ENCODE peak calls at places on chromosomes 2 and 18, in seven cellular contexts. One of them, this sample, is unnamed.

GRCh38 chr2:99680946-99681345 is 191.1 kb upstream of the REV1 start:
- DNase-seq in fibroblast of mammary gland: peak; percentile 89
- DNase-seq in AG10803: peak; percentile 83
- DNase-seq in cardiac fibroblast: peak; percentile 25
- DNase-seq in breast epithelium: no peak
- DNase-seq in tibial nerve: no peak
- DNase-seq in AG09309: peak; percentile 59
- DNase-seq in this sample: no peak

GRCh38 chr2:173874899-173875247 is 90.3 kb downstream of the SP3 start:
- DNase-seq in fibroblast of mammary gland: no peak
- DNase-seq in AG10803: no peak
- DNase-seq in cardiac fibroblast: no peak
- DNase-seq in breast epithelium: no peak
- DNase-seq in tibial nerve: no peak
- DNase-seq in AG09309: no peak
- DNase-seq in this sample: no peak

GRCh38 chr2:234955091-234955511 is 3.3 kb downstream of the SH3BP4 start:
- DNase-seq in fibroblast of mammary gland: no peak
- DNase-seq in AG10803: no peak
- DNase-seq in cardiac fibroblast: no peak
- DNase-seq in breast epithelium: no peak
- DNase-seq in tibial nerve: no peak
- DNase-seq in AG09309: no peak
- DNase-seq in this sample: no peak

GRCh38 chr2:188940171-188940570 is 34.0 kb upstream of the COL3A1 start:
- DNase-seq in fibroblast of mammary gland: peak; percentile 60
- DNase-seq in AG10803: peak; percentile 9
- DNase-seq in cardiac fibroblast: peak; percentile 68
- DNase-seq in breast epithelium: no peak
- DNase-seq in tibial nerve: no peak
- DNase-seq in AG09309: no peak
- DNase-seq in this sample: no peak

GRCh38 chr2:209472386-209472832 is 48.6 kb downstream of the MAP2 start:
- DNase-seq in fibroblast of mammary gland: peak; percentile 91
- DNase-seq in AG10803: peak; percentile 67
- DNase-seq in cardiac fibroblast: peak; percentile 86
- DNase-seq in breast epithelium: no peak
- DNase-seq in tibial nerve: no peak
- DNase-seq in AG09309: peak; percentile 64
- DNase-seq in this sample: no peak

GRCh38 chr2:227703961-227704360 is 13.9 kb downstream of the SLC19A3 start:
- DNase-seq in fibroblast of mammary gland: peak; percentile 79
- DNase-seq in AG10803: peak; percentile 6
- DNase-seq in cardiac fibroblast: peak; percentile 57
- DNase-seq in breast epithelium: no peak
- DNase-seq in tibial nerve: no peak
- DNase-seq in AG09309: no peak
- DNase-seq in this sample: no peak

GRCh38 chr2:66899648-66900047 is 464.7 kb downstream of the MEIS1 start:
- DNase-seq in fibroblast of mammary gland: no peak
- DNase-seq in AG10803: peak; percentile 48
- DNase-seq in cardiac fibroblast: no peak
- DNase-seq in breast epithelium: no peak
- DNase-seq in tibial nerve: no peak
- DNase-seq in AG09309: no peak
- DNase-seq in this sample: no peak

GRCh38 chr2:28365158-28365557 is 27.5 kb upstream of the FOSL2 start:
- DNase-seq in fibroblast of mammary gland: no peak
- DNase-seq in AG10803: no peak
- DNase-seq in cardiac fibroblast: no peak
- DNase-seq in breast epithelium: no peak
- DNase-seq in tibial nerve: no peak
- DNase-seq in AG09309: no peak
- DNase-seq in this sample: peak; percentile 59

GRCh38 chr2:184824597-184824996 is 226.3 kb downstream of the ZNF804A start:
- DNase-seq in fibroblast of mammary gland: no peak
- DNase-seq in AG10803: no peak
- DNase-seq in cardiac fibroblast: no peak
- DNase-seq in breast epithelium: no peak
- DNase-seq in tibial nerve: no peak
- DNase-seq in AG09309: no peak
- DNase-seq in this sample: no peak

GRCh38 chr18:37783771-37784170 is 218.2 kb upstream of the CELF4 start:
- DNase-seq in fibroblast of mammary gland: no peak
- DNase-seq in AG10803: no peak
- DNase-seq in cardiac fibroblast: no peak
- DNase-seq in breast epithelium: no peak
- DNase-seq in tibial nerve: no peak
- DNase-seq in AG09309: no peak
- DNase-seq in this sample: no peak

GRCh38 chr18:67475673-67476072 is 40.8 kb downstream of the DSEL start:
- DNase-seq in fibroblast of mammary gland: peak; percentile 38
- DNase-seq in AG10803: peak; percentile 49
- DNase-seq in cardiac fibroblast: peak; percentile 36
- DNase-seq in breast epithelium: no peak
- DNase-seq in tibial nerve: no peak
- DNase-seq in AG09309: peak; percentile 17
- DNase-seq in this sample: no peak

GRCh38 chr18:51621103-51621969 is 423.9 kb upstream of the MEX3C start:
- DNase-seq in fibroblast of mammary gland: peak; percentile 33
- DNase-seq in AG10803: peak; percentile 44
- DNase-seq in cardiac fibroblast: peak; percentile 83
- DNase-seq in breast epithelium: peak; percentile 42
- DNase-seq in tibial nerve: peak; percentile 62
- DNase-seq in AG09309: no peak
- DNase-seq in this sample: no peak

GRCh38 chr18:45621068-45621511 is 5.8 kb downstream of the SLC14A2 start:
- DNase-seq in fibroblast of mammary gland: peak; percentile 53
- DNase-seq in AG10803: peak; percentile 51
- DNase-seq in cardiac fibroblast: peak; percentile 58
- DNase-seq in breast epithelium: peak; percentile 19
- DNase-seq in tibial nerve: peak; percentile 50
- DNase-seq in AG09309: no peak
- DNase-seq in this sample: peak; percentile 30

GRCh38 chr2:110662560-110662959 is 15.3 kb downstream of the BUB1 start:
- DNase-seq in fibroblast of mammary gland: no peak
- DNase-seq in AG10803: peak; percentile 18
- DNase-seq in cardiac fibroblast: peak; percentile 20
- DNase-seq in breast epithelium: no peak
- DNase-seq in tibial nerve: no peak
- DNase-seq in AG09309: no peak
- DNase-seq in this sample: no peak

GRCh38 chr2:106602042-106602441 is 114.9 kb downstream of the CD8B2 start:
- DNase-seq in fibroblast of mammary gland: no peak
- DNase-seq in AG10803: no peak
- DNase-seq in cardiac fibroblast: no peak
- DNase-seq in breast epithelium: no peak
- DNase-seq in tibial nerve: no peak
- DNase-seq in AG09309: no peak
- DNase-seq in this sample: no peak

GRCh38 chr2:96729748-96730147 is 10.1 kb downstream of the LMAN2L start:
- DNase-seq in fibroblast of mammary gland: peak; percentile 31
- DNase-seq in AG10803: no peak
- DNase-seq in cardiac fibroblast: no peak
- DNase-seq in breast epithelium: no peak
- DNase-seq in tibial nerve: no peak
- DNase-seq in AG09309: no peak
- DNase-seq in this sample: no peak

GRCh38 chr18:23958036-23958435 is 56.5 kb upstream of the TTC39C start:
- DNase-seq in fibroblast of mammary gland: peak; percentile 38
- DNase-seq in AG10803: peak; percentile 39
- DNase-seq in cardiac fibroblast: peak; percentile 58
- DNase-seq in breast epithelium: peak; percentile 60
- DNase-seq in tibial nerve: peak; percentile 48
- DNase-seq in AG09309: no peak
- DNase-seq in this sample: peak; percentile 75

GRCh38 chr2:176653856-176654443 is 384.7 kb downstream of the MTX2 start:
- DNase-seq in fibroblast of mammary gland: peak; percentile 82
- DNase-seq in AG10803: peak; percentile 84
- DNase-seq in cardiac fibroblast: peak; percentile 69
- DNase-seq in breast epithelium: no peak
- DNase-seq in tibial nerve: peak; percentile 48
- DNase-seq in AG09309: peak; percentile 27
- DNase-seq in this sample: peak; percentile 58

GRCh38 chr2:235494716-235495372 is 1.0 kb downstream of the AGAP1 start:
- DNase-seq in fibroblast of mammary gland: peak; percentile 34
- DNase-seq in AG10803: peak; percentile 48
- DNase-seq in cardiac fibroblast: peak; percentile 44
- DNase-seq in breast epithelium: peak; percentile 29
- DNase-seq in tibial nerve: peak; percentile 30
- DNase-seq in AG09309: no peak
- DNase-seq in this sample: peak; percentile 44

GRCh38 chr18:59514193-59514592 is 155.1 kb upstream of the LMAN1 start:
- DNase-seq in fibroblast of mammary gland: peak; percentile 73
- DNase-seq in AG10803: peak; percentile 81
- DNase-seq in cardiac fibroblast: peak; percentile 90
- DNase-seq in breast epithelium: no peak
- DNase-seq in tibial nerve: peak; percentile 74
- DNase-seq in AG09309: no peak
- DNase-seq in this sample: peak; percentile 82

GRCh38 chr2:127392133-127392827 is 4.5 kb upstream of the MAP3K2 start:
- DNase-seq in fibroblast of mammary gland: peak; percentile 61
- DNase-seq in AG10803: peak; percentile 26
- DNase-seq in cardiac fibroblast: peak; percentile 36
- DNase-seq in breast epithelium: no peak
- DNase-seq in tibial nerve: no peak
- DNase-seq in AG09309: no peak
- DNase-seq in this sample: no peak

GRCh38 chr2:3379647-3380534 is at the start of gene TRAPPC12:
- DNase-seq in fibroblast of mammary gland: peak; percentile 78
- DNase-seq in AG10803: peak; percentile 82
- DNase-seq in cardiac fibroblast: peak; percentile 82
- DNase-seq in breast epithelium: peak; percentile 85
- DNase-seq in tibial nerve: peak; percentile 83
- DNase-seq in AG09309: peak; percentile 31
- DNase-seq in this sample: peak; percentile 89
- TF ChIP-seq CTCF in fibroblast of mammary gland: peak; percentile 41
- TF ChIP-seq CTCF in AG10803: peak; percentile 51
- TF ChIP-seq CTCF in cardiac fibroblast: peak; percentile 53
- TF ChIP-seq CTCF in breast epithelium: no peak
- TF ChIP-seq CTCF in tibial nerve: peak; percentile 30
- TF ChIP-seq CTCF in AG09309: peak; percentile 62
- TF ChIP-seq CTCF in this sample: peak; percentile 42

GRCh38 chr18:55421612-55422381 is 166.2 kb downstream of the TCF4 start:
- DNase-seq in fibroblast of mammary gland: peak; percentile 74
- DNase-seq in AG10803: peak; percentile 78
- DNase-seq in cardiac fibroblast: peak; percentile 63
- DNase-seq in breast epithelium: no peak
- DNase-seq in tibial nerve: peak; percentile 33
- DNase-seq in AG09309: no peak
- DNase-seq in this sample: peak; percentile 59
- H3K4me3 ChIP-seq in fibroblast of mammary gland: peak overlapping the region; percentile 63
- H3K4me3 ChIP-seq in AG10803: peak overlapping the region; percentile 58
- H3K4me3 ChIP-seq in cardiac fibroblast: peak overlapping the region; percentile 43
- H3K4me3 ChIP-seq in breast epithelium: peak overlapping the region; percentile 34
- H3K4me3 ChIP-seq in tibial nerve: peak overlapping the region; percentile 30
- H3K4me3 ChIP-seq in AG09309: peak overlapping the region; percentile 20
- H3K4me3 ChIP-seq in this sample: peak overlapping the region; percentile 67

GRCh38 chr2:215808194-215808593 is 205.2 kb downstream of the MREG start:
- DNase-seq in fibroblast of mammary gland: no peak
- DNase-seq in AG10803: no peak
- DNase-seq in cardiac fibroblast: no peak
- DNase-seq in breast epithelium: no peak
- DNase-seq in tibial nerve: no peak
- DNase-seq in AG09309: no peak
- DNase-seq in this sample: no peak

GRCh38 chr2:215811409-215812355 is 201.7 kb downstream of the MREG start:
- DNase-seq in fibroblast of mammary gland: no peak
- DNase-seq in AG10803: no peak
- DNase-seq in cardiac fibroblast: no peak
- DNase-seq in breast epithelium: no peak
- DNase-seq in tibial nerve: no peak
- DNase-seq in AG09309: no peak
- DNase-seq in this sample: no peak

GRCh38 chr2:215805493-215805892 is 207.9 kb downstream of the MREG start:
- DNase-seq in fibroblast of mammary gland: no peak
- DNase-seq in AG10803: no peak
- DNase-seq in cardiac fibroblast: no peak
- DNase-seq in breast epithelium: no peak
- DNase-seq in tibial nerve: no peak
- DNase-seq in AG09309: no peak
- DNase-seq in this sample: no peak

GRCh38 chr2:215811003-215811402 is 202.3 kb downstream of the MREG start:
- DNase-seq in fibroblast of mammary gland: no peak
- DNase-seq in AG10803: no peak
- DNase-seq in cardiac fibroblast: no peak
- DNase-seq in breast epithelium: no peak
- DNase-seq in tibial nerve: no peak
- DNase-seq in AG09309: no peak
- DNase-seq in this sample: no peak

DNA sequence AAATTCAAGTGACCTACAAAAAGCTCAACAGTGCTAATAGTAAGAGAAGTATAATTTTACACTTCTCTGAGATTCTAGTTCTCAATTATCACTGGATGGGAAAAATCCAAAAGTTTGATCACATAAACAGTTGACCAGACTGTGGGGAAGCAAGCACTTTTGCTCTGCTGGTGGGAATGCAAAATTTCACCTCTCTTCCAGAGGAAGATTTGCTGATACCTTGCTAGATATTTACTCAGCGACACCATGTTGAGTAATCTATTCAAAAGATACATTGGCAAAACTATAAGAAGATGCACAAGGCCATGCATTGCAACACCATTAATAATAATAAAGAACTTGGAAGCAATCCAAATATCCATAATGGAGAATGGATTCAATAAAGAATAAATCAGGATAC is 204.4 kb downstream of the MREG start:
- DNase-seq in fibroblast of mammary gland: no peak
- DNase-seq in AG10803: no peak
- DNase-seq in cardiac fibroblast: no peak
- DNase-seq in breast epithelium: no peak
- DNase-seq in tibial nerve: no peak
- DNase-seq in AG09309: no peak
- DNase-seq in this sample: no peak
- TF ChIP-seq CTCF in fibroblast of mammary gland: peak; percentile 40
- TF ChIP-seq CTCF in AG10803: peak; percentile 33
- TF ChIP-seq CTCF in cardiac fibroblast: peak; percentile 55
- TF ChIP-seq CTCF in breast epithelium: no peak
- TF ChIP-seq CTCF in tibial nerve: no peak
- TF ChIP-seq CTCF in AG09309: peak; percentile 33
- TF ChIP-seq CTCF in this sample: no peak

DNA sequence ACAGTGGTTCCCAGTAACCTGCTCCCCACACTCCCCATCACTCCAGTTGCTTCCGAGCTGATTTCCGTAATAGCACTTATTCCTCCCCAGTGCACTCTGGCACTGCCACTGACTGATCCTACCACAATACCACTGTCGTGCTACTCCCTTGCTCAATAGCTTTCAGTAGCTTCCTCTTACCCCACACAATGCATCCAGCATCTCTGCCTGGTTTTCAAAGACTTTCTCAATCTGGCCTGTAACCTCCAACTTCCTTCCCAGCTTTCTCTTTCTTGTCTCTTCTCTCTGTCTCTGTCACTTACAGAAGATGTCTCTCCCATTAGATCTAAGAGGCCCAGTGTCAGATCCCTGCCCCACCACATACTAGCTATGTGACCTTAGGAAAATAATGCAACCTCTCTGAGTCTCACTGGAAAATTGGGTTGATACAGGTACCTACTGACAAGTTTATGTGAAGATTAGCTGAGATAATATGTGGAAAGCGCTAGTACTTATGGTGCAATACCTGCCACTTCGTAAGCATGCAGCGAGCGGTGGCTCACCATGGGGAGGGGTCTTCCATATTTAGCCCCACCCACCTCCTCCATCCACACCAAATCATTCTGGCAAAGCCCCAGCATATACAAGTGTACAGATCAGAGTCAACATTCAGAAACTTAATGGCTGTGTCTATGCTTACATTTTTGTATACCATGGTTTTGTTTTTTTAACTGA is 36.7 kb downstream of the SFXN5 start:
- DNase-seq in fibroblast of mammary gland: no peak
- DNase-seq in AG10803: no peak
- DNase-seq in cardiac fibroblast: no peak
- DNase-seq in breast epithelium: no peak
- DNase-seq in tibial nerve: no peak
- DNase-seq in AG09309: no peak
- DNase-seq in this sample: no peak
- H3K4me3 ChIP-seq in fibroblast of mammary gland: no peak overlapping the region
- H3K4me3 ChIP-seq in AG10803: no peak overlapping the region
- H3K4me3 ChIP-seq in cardiac fibroblast: no peak overlapping the region
- H3K4me3 ChIP-seq in breast epithelium: no peak overlapping the region
- H3K4me3 ChIP-seq in tibial nerve: no peak overlapping the region
- H3K4me3 ChIP-seq in AG09309: no peak overlapping the region
- H3K4me3 ChIP-seq in this sample: no peak overlapping the region

This sample was measured in psoas muscle.